ENCODE peak calls at places on chromosomes 2 and 18, in six cellular contexts. S is adrenal gland, X is left lung, Z is heart right ventricle, D is dorsolateral prefrontal cortex, O is cardiac muscle cell. M is an unnamed sample.
A peak's percentile ranks its signal among the peaks of the same experiment; 100 is the strongest.

GRCh38 chr2:206158563-206159345 is 490 bp downstream of the NDUFS1 start:
- DNase-seq in S (no peak), X (no peak), Z (no peak), D (no peak), O (peak; percentile 42), M (no peak)

GRCh38 chr2:38522754-38523349 is 79.9 kb downstream of the HNRNPLL start:
- DNase-seq in S (no peak), X (no peak), Z (no peak), D (no peak), O (no peak), M (no peak)

GRCh38 chr2:142165790-142166189 is 35.0 kb upstream of the LRP1B start:
- DNase-seq in S (no peak), X (no peak), Z (no peak), D (no peak), O (peak; percentile 53), M (no peak)

GRCh38 chr18:49510393-49511115 is 23.5 kb upstream of the C18orf32 start:
- DNase-seq in S (peak; percentile 56), X (no peak), Z (peak; percentile 27), D (no peak), O (peak; percentile 70), M (no peak)

GRCh38 chr2:88859461-88859860 is 168.0 kb downstream of the RPIA start:
- DNase-seq in S (no peak), X (no peak), Z (no peak), D (no peak), O (no peak), M (no peak)

GRCh38 chr2:162065767-162066166 is 8.2 kb downstream of the DPP4 start:
- DNase-seq in S (no peak), X (no peak), Z (no peak), D (no peak), O (no peak), M (no peak)

GRCh38 chr2:241126771-241127202 is 22.5 kb downstream of the PASK start:
- DNase-seq in S (no peak), X (no peak), Z (no peak), D (no peak), O (no peak), M (no peak)

GRCh38 chr2:64945973-64946736 is 43.0 kb upstream of the SLC1A4 start:
- DNase-seq in S (no peak), X (peak; percentile 82), Z (no peak), D (no peak), O (peak; percentile 15), M (peak; percentile 17)

GRCh38 chr2:26735096-26735495 is 29.0 kb upstream of the SLC35F6 start:
- DNase-seq in S (peak; percentile 80), X (no peak), Z (peak; percentile 37), D (no peak), O (peak; percentile 96), M (no peak)

GRCh38 chr2:26731714-26732113 is 32.4 kb upstream of the SLC35F6 start:
- DNase-seq in S (no peak), X (no peak), Z (no peak), D (no peak), O (no peak), M (no peak)

GRCh38 chr2:26732446-26732845 is 31.6 kb upstream of the SLC35F6 start:
- DNase-seq in S (no peak), X (no peak), Z (no peak), D (no peak), O (no peak), M (no peak)

GRCh38 chr2:26730950-26731349 is 33.1 kb upstream of the SLC35F6 start:
- DNase-seq in S (no peak), X (no peak), Z (no peak), D (no peak), O (no peak), M (no peak)

GRCh38 chr2:26733343-26733742 is 30.7 kb upstream of the SLC35F6 start:
- DNase-seq in S (no peak), X (no peak), Z (no peak), D (no peak), O (no peak), M (no peak)
- H3K27me3 ChIP-seq in S (no peaks in the 10 kb centered on the region), X (peaks cover 13% of the 10 kb centered on the region), Z (peaks cover 2% of the 10 kb centered on the region), D (no peaks in the 10 kb centered on the region), O (no peaks in the 10 kb centered on the region), M (no peaks in the 10 kb centered on the region)

DNA sequence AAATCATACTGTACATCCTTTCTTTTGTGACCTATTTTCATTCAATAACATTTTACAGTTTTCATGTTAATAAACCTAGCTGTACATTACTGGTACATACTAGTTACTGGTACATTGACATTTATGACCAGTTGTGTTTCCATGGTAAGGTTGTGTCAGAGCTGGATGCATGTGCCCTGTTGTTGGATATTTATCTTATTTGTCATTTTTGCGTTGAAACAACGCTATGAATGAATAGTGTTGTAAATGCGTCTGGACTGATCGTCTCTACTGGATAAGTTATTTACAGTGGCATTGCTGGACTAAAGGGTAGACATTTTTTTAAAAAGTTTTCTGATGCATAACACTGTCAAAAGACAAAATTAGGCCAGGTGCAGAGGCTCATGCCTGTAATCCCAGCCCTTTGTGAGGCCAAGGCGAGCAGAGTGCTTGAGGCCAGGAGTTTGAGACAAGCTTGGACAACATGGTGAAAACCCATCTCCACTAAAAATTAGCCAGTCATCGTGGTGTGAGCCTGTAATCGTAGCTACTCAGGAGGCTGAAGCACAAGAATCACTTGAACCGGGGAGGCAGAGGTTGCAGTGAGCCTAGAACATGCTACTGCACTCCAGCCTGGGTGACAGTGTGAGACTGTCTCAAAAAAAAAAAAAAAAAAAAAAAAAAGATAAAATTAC is 40.2 kb downstream of the MCFD2 start:
- DNase-seq in S (no peak), X (no peak), Z (no peak), D (no peak), O (no peak), M (no peak)
- H3K27ac ChIP-seq in S (peak overlapping the region; percentile 75), X (no peak overlapping the region), Z (peak overlapping the region; percentile 67), D (no peak overlapping the region), O (no peak overlapping the region), M (no peak overlapping the region)

GRCh38 chr2:10863837-10864236 is 47.9 kb upstream of the KCNF1 start:
- DNase-seq in S (peak; percentile 29), X (no peak), Z (no peak), D (no peak), O (no peak), M (no peak)
- H3K27me3 ChIP-seq in S (no peaks in the 10 kb centered on the region), X (peaks cover 59% of the 10 kb centered on the region), Z (peaks cover 14% of the 10 kb centered on the region), D (no peaks in the 10 kb centered on the region), O (no peaks in the 10 kb centered on the region), M (no peaks in the 10 kb centered on the region)

GRCh38 chr18:54946149-54946581 is 13.1 kb downstream of the CCDC68 start:
- DNase-seq in S (peak; percentile 38), X (no peak), Z (peak; percentile 44), D (no peak), O (peak; percentile 60), M (no peak)
- H3K27ac ChIP-seq in S (no peak overlapping the region), X (peak overlapping the region; percentile 62), Z (peak overlapping the region; percentile 86), D (no peak overlapping the region), O (no peak overlapping the region), M (no peak overlapping the region)

M was measured in ascending aorta.